ENCODE peak calls at places on chromosomes 11 and 22, in five cellular contexts. One of them, this sample, is unnamed.

GRCh38 chr11:1564535-1565172 is 7.4 kb downstream of the DUSP8 start:
- DNase-seq in H1: no peak
- DNase-seq in IMR-90: peak; percentile 94
- DNase-seq in neuronal stem cell: peak; percentile 56
- DNase-seq in H9: peak; percentile 90
- DNase-seq in this sample: peak; percentile 83

GRCh38 chr11:72195921-72196320 is 4.0 kb downstream of the FOLR1 start:
- DNase-seq in H9: no peak
- DNase-seq in IMR-90: no peak
- DNase-seq in H1: no peak
- DNase-seq in neuronal stem cell: no peak
- DNase-seq in this sample: no peak

GRCh38 chr11:57761301-57762234 is at the start of gene CTNND1:
- DNase-seq in H9: peak; percentile 92
- DNase-seq in neuronal stem cell: peak; percentile 84
- DNase-seq in H1: peak; percentile 84
- DNase-seq in IMR-90: peak; percentile 98
- DNase-seq in this sample: peak; percentile 99

GRCh38 chr22:37146507-37147180 is 3.1 kb downstream of the IL2RB start:
- DNase-seq in H9: no peak
- DNase-seq in H1: no peak
- DNase-seq in neuronal stem cell: no peak
- DNase-seq in IMR-90: no peak
- DNase-seq in this sample: no peak

GRCh38 chr22:30250713-30251267 is 4.2 kb upstream of the LIF start:
- DNase-seq in H1: no peak
- DNase-seq in IMR-90: peak; percentile 86
- DNase-seq in neuronal stem cell: no peak
- DNase-seq in H9: no peak
- DNase-seq in this sample: peak; percentile 46

GRCh38 chr11:12159351-12160099 is 49.1 kb downstream of the MICAL2 start:
- DNase-seq in H1: no peak
- DNase-seq in neuronal stem cell: no peak
- DNase-seq in H9: no peak
- DNase-seq in IMR-90: peak; percentile 97
- DNase-seq in this sample: peak; percentile 98

GRCh38 chr11:70420008-70420464 is 21.7 kb downstream of the CTTN start:
- DNase-seq in H1: no peak
- DNase-seq in neuronal stem cell: no peak
- DNase-seq in H9: no peak
- DNase-seq in IMR-90: peak; percentile 68
- DNase-seq in this sample: peak; percentile 60

GRCh38 chr22:42871146-42872050 is 14.3 kb upstream of the ARFGAP3 start:
- DNase-seq in IMR-90: no peak
- DNase-seq in H1: no peak
- DNase-seq in neuronal stem cell: no peak
- DNase-seq in H9: no peak
- DNase-seq in this sample: no peak

GRCh38 chr11:122998727-122999370 is 17.2 kb upstream of the BSX start:
- DNase-seq in IMR-90: no peak
- DNase-seq in H1: no peak
- DNase-seq in neuronal stem cell: no peak
- DNase-seq in H9: no peak
- DNase-seq in this sample: no peak

GRCh38 chr11:46381836-46382643 is 571 bp downstream of the MDK start:
- DNase-seq in H9: peak; percentile 59
- DNase-seq in IMR-90: no peak
- DNase-seq in H1: no peak
- DNase-seq in neuronal stem cell: no peak
- DNase-seq in this sample: peak; percentile 46

GRCh38 chr22:24601217-24602104 is 1.5 kb upstream of the GGT1 start:
- DNase-seq in neuronal stem cell: no peak
- DNase-seq in IMR-90: no peak
- DNase-seq in H1: no peak
- DNase-seq in H9: no peak
- DNase-seq in this sample: no peak

GRCh38 chr11:67468509-67468834 is 579 bp downstream of the TMEM134 start:
- DNase-seq in H9: no peak
- DNase-seq in H1: no peak
- DNase-seq in neuronal stem cell: no peak
- DNase-seq in IMR-90: no peak
- DNase-seq in this sample: no peak

GRCh38 chr11:61616443-61616842 is 35.6 kb upstream of the SYT7 start:
- DNase-seq in H1: no peak
- DNase-seq in IMR-90: peak; percentile 85
- DNase-seq in H9: no peak
- DNase-seq in neuronal stem cell: no peak
- DNase-seq in this sample: no peak

GRCh38 chr11:69000831-69001245 is 12.2 kb downstream of the MRGPRF start:
- DNase-seq in neuronal stem cell: no peak
- DNase-seq in H1: no peak
- DNase-seq in H9: peak; percentile 19
- DNase-seq in IMR-90: peak; percentile 87
- DNase-seq in this sample: peak; percentile 73

GRCh38 chr11:26276798-26277424 is 55.0 kb upstream of the ANO3 start:
- DNase-seq in H9: peak; percentile 72
- DNase-seq in IMR-90: peak; percentile 71
- DNase-seq in H1: peak; percentile 54
- DNase-seq in neuronal stem cell: peak; percentile 75
- DNase-seq in this sample: peak; percentile 65

GRCh38 chr11:43697679-43698078 is 17.1 kb downstream of the HSD17B12 start:
- DNase-seq in neuronal stem cell: no peak
- DNase-seq in H9: no peak
- DNase-seq in H1: no peak
- DNase-seq in IMR-90: peak; percentile 64
- DNase-seq in this sample: peak; percentile 64

GRCh38 chr11:122215244-122215992 is 99.4 kb upstream of the BLID start:
- DNase-seq in neuronal stem cell: peak; percentile 67
- DNase-seq in H1: peak; percentile 68
- DNase-seq in H9: peak; percentile 84
- DNase-seq in IMR-90: peak; percentile 99
- DNase-seq in this sample: peak; percentile 95

GRCh38 chr11:10307022-10307410 is 2.1 kb downstream of the ADM start:
- DNase-seq in IMR-90: no peak
- DNase-seq in neuronal stem cell: no peak
- DNase-seq in H9: no peak
- DNase-seq in H1: no peak
- DNase-seq in this sample: no peak

GRCh38 chr11:123429851-123430735 is at the start of gene GRAMD1B:
- DNase-seq in H9: peak; percentile 93
- DNase-seq in IMR-90: peak; percentile 90
- DNase-seq in neuronal stem cell: peak; percentile 69
- DNase-seq in H1: peak; percentile 54
- DNase-seq in this sample: peak; percentile 53

GRCh38 chr22:45357492-45357891 is 47.8 kb downstream of the FAM118A start:
- DNase-seq in H9: no peak
- DNase-seq in IMR-90: no peak
- DNase-seq in H1: no peak
- DNase-seq in neuronal stem cell: no peak
- DNase-seq in this sample: no peak

GRCh38 chr22:37848587-37849088 is 581 bp upstream of the EIF3L start:
- DNase-seq in H1: no peak
- DNase-seq in H9: no peak
- DNase-seq in IMR-90: peak; percentile 16
- DNase-seq in neuronal stem cell: no peak
- DNase-seq in this sample: peak; percentile 39

GRCh38 chr11:12110714-12111481 is 508 bp downstream of the MICAL2 start:
- DNase-seq in H1: no peak
- DNase-seq in H9: peak; percentile 43
- DNase-seq in IMR-90: no peak
- DNase-seq in neuronal stem cell: peak; percentile 21
- DNase-seq in this sample: peak; percentile 44

GRCh38 chr11:90288207-90288821 is 65.5 kb upstream of the CHORDC1 start:
- DNase-seq in IMR-90: peak; percentile 3
- DNase-seq in H9: no peak
- DNase-seq in neuronal stem cell: peak; percentile 9
- DNase-seq in H1: no peak
- DNase-seq in this sample: peak; percentile 13

GRCh38 chr11:69233761-69234136 is 60.2 kb upstream of the MYEOV start:
- DNase-seq in H1: no peak
- DNase-seq in H9: peak; percentile 5
- DNase-seq in neuronal stem cell: no peak
- DNase-seq in IMR-90: no peak
- DNase-seq in this sample: no peak

GRCh38 chr22:46589141-46589748 is 30.9 kb upstream of the GRAMD4 start:
- DNase-seq in neuronal stem cell: no peak
- DNase-seq in H1: no peak
- DNase-seq in H9: peak; percentile 23
- DNase-seq in IMR-90: no peak
- DNase-seq in this sample: no peak

GRCh38 chr11:134750619-134751018 is 338.6 kb upstream of the B3GAT1 start:
- DNase-seq in H1: no peak
- DNase-seq in neuronal stem cell: no peak
- DNase-seq in H9: no peak
- DNase-seq in IMR-90: no peak
- DNase-seq in this sample: no peak

GRCh38 chr11:128709402-128709801 is 15.5 kb downstream of the FLI1 start:
- DNase-seq in H9: no peak
- DNase-seq in IMR-90: peak; percentile 98
- DNase-seq in H1: no peak
- DNase-seq in neuronal stem cell: no peak
- DNase-seq in this sample: peak; percentile 88
- H2AFZ ChIP-seq in H9: peak overlapping the region; percentile 17
- H2AFZ ChIP-seq in IMR-90: no peak overlapping the region
- H2AFZ ChIP-seq in H1: no peak overlapping the region
- H2AFZ ChIP-seq in neuronal stem cell: peak overlapping the region; percentile 52
- H2AFZ ChIP-seq in this sample: no peak overlapping the region

GRCh38 chr11:13782395-13783080 is 114.1 kb downstream of the FAR1 start:
- DNase-seq in IMR-90: no peak
- DNase-seq in neuronal stem cell: no peak
- DNase-seq in H9: no peak
- DNase-seq in H1: no peak
- DNase-seq in this sample: no peak
- H3K4ac ChIP-seq in IMR-90: no peak overlapping the region
- H3K4ac ChIP-seq in neuronal stem cell: no peak overlapping the region
- H3K4ac ChIP-seq in H9: no peak overlapping the region
- H3K4ac ChIP-seq in H1: no peak overlapping the region
- H3K4ac ChIP-seq in this sample: no peak overlapping the region

GRCh38 chr11:28983780-28984179 is 875.6 kb downstream of the METTL15 start:
- DNase-seq in IMR-90: no peak
- DNase-seq in neuronal stem cell: no peak
- DNase-seq in H9: no peak
- DNase-seq in H1: no peak
- DNase-seq in this sample: no peak

GRCh38 chr11:28981331-28981865 is 873.2 kb downstream of the METTL15 start:
- DNase-seq in neuronal stem cell: no peak
- DNase-seq in IMR-90: peak; percentile 31
- DNase-seq in H9: no peak
- DNase-seq in H1: no peak
- DNase-seq in this sample: no peak

DNA sequence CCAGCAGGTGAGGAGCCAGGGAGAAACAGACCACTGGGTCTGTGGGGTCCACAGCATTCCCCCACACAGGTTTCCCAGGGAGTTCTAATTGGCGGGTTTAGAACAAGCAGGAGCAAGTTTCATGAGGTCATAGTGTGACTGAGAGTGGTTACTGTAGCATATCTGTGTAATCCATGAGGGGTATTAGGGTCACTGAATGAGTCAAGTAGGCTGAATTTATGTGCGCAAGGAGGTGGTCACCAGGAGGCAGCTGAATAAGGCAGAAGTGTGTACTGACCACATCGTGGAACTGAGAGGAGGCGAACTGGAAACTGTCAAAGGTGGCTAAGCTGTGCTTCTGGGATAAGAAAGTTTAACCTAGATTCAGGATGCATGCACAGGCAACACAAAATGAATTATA is 876.0 kb downstream of the METTL15 start:
- DNase-seq in H9: no peak
- DNase-seq in H1: no peak
- DNase-seq in IMR-90: no peak
- DNase-seq in neuronal stem cell: no peak
- DNase-seq in this sample: no peak
- H3K4me2 ChIP-seq in H9: no peak overlapping the region
- H3K4me2 ChIP-seq in H1: no peak overlapping the region
- H3K4me2 ChIP-seq in IMR-90: no peak overlapping the region
- H3K4me2 ChIP-seq in neuronal stem cell: no peak overlapping the region
- H3K4me2 ChIP-seq in this sample: no peak overlapping the region

GRCh38 chr22:41003976-41004375 is 52.8 kb downstream of the RBX1 start:
- DNase-seq in neuronal stem cell: no peak
- DNase-seq in IMR-90: no peak
- DNase-seq in H1: no peak
- DNase-seq in H9: no peak
- DNase-seq in this sample: no peak
- H2AFZ ChIP-seq in neuronal stem cell: no peak overlapping the region
- H2AFZ ChIP-seq in IMR-90: no peak overlapping the region
- H2AFZ ChIP-seq in H1: no peak overlapping the region
- H2AFZ ChIP-seq in H9: no peak overlapping the region
- H2AFZ ChIP-seq in this sample: no peak overlapping the region

DNA sequence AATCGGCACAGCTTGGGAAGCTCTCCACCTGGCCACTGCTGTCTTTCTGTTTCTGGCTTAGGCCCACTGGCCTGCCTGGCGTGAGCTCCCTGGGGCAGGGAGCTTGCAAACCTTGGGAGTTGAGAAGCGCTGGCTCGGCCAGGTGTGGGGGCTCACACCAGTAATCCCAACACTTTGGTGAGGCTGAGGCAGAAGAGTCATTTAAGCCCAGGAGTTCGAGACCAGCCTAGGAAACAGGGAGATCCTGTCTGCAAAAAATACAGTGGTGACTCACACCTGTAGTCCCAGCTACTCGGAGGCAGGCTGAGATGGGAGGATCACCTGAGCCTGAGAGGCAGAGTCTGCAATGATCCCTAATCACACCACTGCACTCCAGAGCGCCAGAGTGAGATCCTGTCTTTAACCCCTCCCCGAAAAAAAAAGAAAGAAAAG is 4.0 kb downstream of the AP5B1 start:
- DNase-seq in H1: no peak
- DNase-seq in H9: no peak
- DNase-seq in IMR-90: no peak
- DNase-seq in neuronal stem cell: no peak
- DNase-seq in this sample: no peak
- H3K4ac ChIP-seq in H1: no peak overlapping the region
- H3K4ac ChIP-seq in H9: no peak overlapping the region
- H3K4ac ChIP-seq in IMR-90: no peak overlapping the region
- H3K4ac ChIP-seq in neuronal stem cell: no peak overlapping the region
- H3K4ac ChIP-seq in this sample: no peak overlapping the region

GRCh38 chr11:86174101-86175046 is 70.2 kb upstream of the EED start:
- DNase-seq in IMR-90: peak; percentile 99
- DNase-seq in H9: no peak
- DNase-seq in neuronal stem cell: no peak
- DNase-seq in H1: no peak
- DNase-seq in this sample: peak; percentile 95
- H3K4me2 ChIP-seq in IMR-90: peak overlapping the region; percentile 8
- H3K4me2 ChIP-seq in H9: no peak overlapping the region
- H3K4me2 ChIP-seq in neuronal stem cell: no peak overlapping the region
- H3K4me2 ChIP-seq in H1: no peak overlapping the region
- H3K4me2 ChIP-seq in this sample: no peak overlapping the region